ENCODE peak calls at places on chromosomes 1 and 21, in six cellular contexts. N is astrocyte of the spinal cord, D is fibroblast of mammary gland, B is pancreas, S is bronchial epithelial cell, H is omental fat pad. O is an unnamed sample.

GRCh38 chr1:70459502-70460225 is 48.6 kb downstream of the CTH start:
- DNase-seq in H (no peak), B (no peak), D (peak; percentile 71), S (peak; percentile 73), N (peak; percentile 45), O (no peak)

GRCh38 chr1:180137767-180138166 is 16.9 kb upstream of the QSOX1 start:
- DNase-seq in H (no peak), D (no peak), S (no peak), N (no peak), B (no peak), O (no peak)

GRCh38 chr21:26057488-26058170 is 112.9 kb downstream of the APP start:
- DNase-seq in D (no peak), S (no peak), N (no peak), H (no peak), B (no peak), O (no peak)

GRCh38 chr1:174314433-174314832 is 133.3 kb upstream of the GPR52 start:
- DNase-seq in B (no peak), D (no peak), S (no peak), N (no peak), H (no peak), O (no peak)

GRCh38 chr1:159009704-159010361 is at the start of gene IFI16:
- DNase-seq in B (peak; percentile 47), S (peak; percentile 98), N (peak; percentile 95), D (peak; percentile 98), H (no peak), O (peak; percentile 62)

GRCh38 chr1:42981406-42981805 is 22.7 kb upstream of the SLC2A1 start:
- DNase-seq in D (no peak), N (no peak), B (no peak), H (no peak), S (no peak), O (no peak)

GRCh38 chr21:32475162-32475812 is 62.8 kb downstream of the EVA1C start:
- DNase-seq in D (peak; percentile 64), S (no peak), B (no peak), N (peak; percentile 41), H (no peak), O (no peak)

GRCh38 chr1:230568008-230568407 is 74.3 kb upstream of the COG2 start:
- DNase-seq in D (peak; percentile 46), N (peak; percentile 7), B (no peak), S (peak; percentile 77), H (no peak), O (no peak)

GRCh38 chr21:39137248-39138186 is 45.7 kb downstream of the PSMG1 start:
- DNase-seq in N (peak; percentile 65), H (no peak), D (peak; percentile 25), B (no peak), S (peak; percentile 71), O (no peak)

GRCh38 chr1:155499953-155500621 is 62.5 kb downstream of the ASH1L start:
- DNase-seq in D (no peak), S (no peak), H (no peak), N (peak; percentile 36), B (no peak), O (peak; percentile 47)

GRCh38 chr1:80534606-80535360 is 1266.0 kb upstream of the ADGRL2 start:
- DNase-seq in B (no peak), D (peak; percentile 40), S (peak; percentile 26), N (peak; percentile 50), H (no peak), O (no peak)

GRCh38 chr1:112358061-112358770 is 37.8 kb upstream of the CTTNBP2NL start:
- DNase-seq in D (peak; percentile 70), H (no peak), S (no peak), N (no peak), B (no peak), O (no peak)

GRCh38 chr21:29473808-29474207 is 175.1 kb downstream of the BACH1 start:
- DNase-seq in B (no peak), D (no peak), S (no peak), N (no peak), H (no peak), O (no peak)

GRCh38 chr1:206709772-206710456 is 25.2 kb downstream of the MAPKAPK2 start:
- DNase-seq in S (peak; percentile 95), N (peak; percentile 61), B (no peak), D (peak; percentile 81), H (no peak), O (no peak)

GRCh38 chr1:226656201-226656600 is 82.9 kb downstream of the ITPKB start:
- DNase-seq in N (no peak), B (peak; percentile 75), D (no peak), H (no peak), S (no peak), O (no peak)

GRCh38 chr21:14206222-14206621 is 4.5 kb downstream of the LIPI start:
- DNase-seq in N (no peak), D (no peak), S (no peak), B (no peak), H (no peak), O (no peak)

GRCh38 chr21:15729674-15730483 is at the start of gene USP25:
- DNase-seq in D (peak; percentile 57), B (peak; percentile 93), N (peak; percentile 58), H (peak; percentile 67), S (peak; percentile 49), O (peak; percentile 98)

GRCh38 chr1:77889671-77890070 is 1.2 kb downstream of the NEXN start:
- DNase-seq in B (no peak), D (peak; percentile 80), N (peak; percentile 80), H (no peak), S (peak; percentile 91), O (no peak)

DNA sequence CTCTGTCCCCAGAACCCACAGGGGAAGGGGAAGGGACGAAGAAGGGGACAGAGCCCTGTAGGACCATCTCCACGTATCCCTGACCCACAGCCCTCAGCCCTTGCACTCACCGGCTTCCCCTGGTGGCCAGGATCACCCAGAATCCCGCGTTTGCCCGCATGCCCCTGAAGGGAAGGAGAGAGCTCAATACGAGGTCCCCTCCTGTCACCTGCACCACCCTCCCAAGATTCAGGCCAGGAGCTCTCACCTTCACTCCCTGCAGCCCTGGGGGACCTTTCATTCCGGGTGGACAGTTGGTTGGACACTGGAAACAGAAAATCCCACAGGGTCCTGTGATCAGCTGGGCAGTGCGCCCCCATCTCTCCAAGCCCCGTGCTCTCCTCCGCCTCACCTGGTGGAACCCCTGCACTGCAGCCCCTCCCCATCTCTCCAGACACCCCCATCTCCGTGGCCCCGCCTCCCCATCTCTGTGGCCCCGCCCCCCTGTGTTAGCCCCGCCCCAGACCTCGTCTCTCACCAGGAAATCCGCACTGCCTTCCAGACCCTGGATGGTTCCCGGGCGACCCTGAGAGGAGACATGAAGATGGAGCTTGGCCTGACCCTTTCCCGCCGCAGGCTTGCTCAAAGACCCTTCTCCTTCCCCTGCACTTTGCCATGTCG is 6.0 kb downstream of the COL9A2 start:
- DNase-seq in H (no peak), B (no peak), S (no peak), N (no peak), D (no peak), O (no peak)
- TF ChIP-seq CTCF in H (no peak), B (no peak), S (no peak), N (no peak), D (no peak), O (no peak)

DNA sequence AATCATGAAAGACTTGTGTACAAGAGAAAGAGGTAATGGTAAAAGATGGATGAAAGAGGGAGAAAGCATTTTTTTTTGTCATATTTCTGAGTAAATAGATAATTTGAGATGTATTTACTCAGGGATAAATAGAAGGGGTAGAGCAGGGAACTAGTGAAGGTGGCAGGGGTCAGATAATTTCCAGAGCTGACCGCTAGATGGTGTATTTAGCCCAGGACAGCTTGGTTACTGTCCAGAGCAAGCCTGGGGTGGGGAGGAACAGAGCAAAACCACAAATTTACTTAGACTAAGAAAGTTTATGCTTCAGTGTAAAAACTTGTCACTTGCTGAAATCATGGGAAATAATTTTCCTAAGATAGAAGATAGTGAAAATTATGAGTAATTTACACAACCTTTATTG is 91.5 kb downstream of the XCL2 start:
- DNase-seq in B (no peak), N (no peak), S (no peak), D (peak; percentile 23), H (no peak), O (no peak)
- TF ChIP-seq CTCF in B (no peak), N (peak; percentile 37), S (no peak), D (peak; percentile 39), H (no peak), O (no peak)

GRCh38 chr1:231964241-231964640 is 337.7 kb downstream of the DISC1 start:
- DNase-seq in S (no peak), H (no peak), D (no peak), N (no peak), B (no peak), O (no peak)

GRCh38 chr1:231964955-231965354 is 338.4 kb downstream of the DISC1 start:
- DNase-seq in N (no peak), S (no peak), B (no peak), H (no peak), D (no peak), O (no peak)

GRCh38 chr1:231965615-231966014 is 339.0 kb downstream of the DISC1 start:
- DNase-seq in B (no peak), H (no peak), S (no peak), N (no peak), D (no peak), O (no peak)

GRCh38 chr1:231969078-231969477 is 342.5 kb downstream of the DISC1 start:
- DNase-seq in S (no peak), B (no peak), H (no peak), N (no peak), D (no peak), O (no peak)

GRCh38 chr1:231966983-231967382 is 340.4 kb downstream of the DISC1 start:
- DNase-seq in S (no peak), H (no peak), B (no peak), D (no peak), N (no peak), O (no peak)
- TF ChIP-seq CTCF in S (no peak), H (no peak), B (no peak), D (no peak), N (no peak), O (no peak)

GRCh38 chr1:184208622-184209021 is 157.1 kb downstream of the TSEN15 start:
- DNase-seq in D (no peak), B (no peak), S (no peak), N (no peak), H (no peak), O (no peak)

GRCh38 chr1:184212649-184213314 is 161.3 kb downstream of the TSEN15 start:
- DNase-seq in H (no peak), N (peak; percentile 88), S (peak; percentile 86), D (peak; percentile 76), B (peak; percentile 24), O (no peak)

GRCh38 chr1:184214128-184214527 is 162.6 kb downstream of the TSEN15 start:
- DNase-seq in S (no peak), N (no peak), B (no peak), D (no peak), H (no peak), O (no peak)

GRCh38 chr1:184210048-184210447 is 158.5 kb downstream of the TSEN15 start:
- DNase-seq in S (no peak), N (peak; percentile 60), H (no peak), B (no peak), D (peak; percentile 83), O (no peak)

GRCh38 chr1:184210822-184211221 is 159.3 kb downstream of the TSEN15 start:
- DNase-seq in H (no peak), B (no peak), N (no peak), D (no peak), S (no peak), O (no peak)
- TF ChIP-seq CTCF in H (no peak), B (no peak), N (no peak), D (no peak), S (no peak), O (no peak)

GRCh38 chr21:22725436-22725835 is 1727.2 kb downstream of the NCAM2 start:
- DNase-seq in N (no peak), D (no peak), B (no peak), S (no peak), H (no peak), O (no peak)
- TF ChIP-seq CTCF in N (no peak), D (no peak), B (no peak), S (no peak), H (no peak), O (no peak)